ENCODE peak calls at places on chromosomes 2 and 18, in ten cellular contexts. K is H54; P is A549; G is CD4-positive, alpha-beta T cell; N is RKO; Z is T-helper 2 cell; U is HEK293T; O is nucleus accumbens; T is mucosa of gallbladder; W is pancreas. C is an unnamed sample.

GRCh38 chr2:24454258-24454657 is 36.8 kb upstream of the NCOA1 start:
- DNase-seq in Z (no peak), K (no peak), G (no peak), P (no peak), N (no peak), U (no peak), W (no peak), T (no peak), O (peak; percentile 15), C (peak; percentile 9)

GRCh38 chr2:62347563-62348270 is 151.8 kb downstream of the B3GNT2 start:
- DNase-seq in Z (no peak), U (no peak), K (no peak), W (no peak), P (no peak), O (no peak), T (no peak), N (no peak), G (no peak), C (no peak)

GRCh38 chr2:176123847-176124273 is 1.3 kb downstream of the HOXD9 start:
- DNase-seq in K (no peak), T (no peak), G (no peak), O (no peak), U (no peak), Z (no peak), W (no peak), N (peak; percentile 3), P (no peak), C (no peak)

GRCh38 chr18:78711316-78711715 is 268.3 kb upstream of the SALL3 start:
- DNase-seq in P (no peak), Z (no peak), K (no peak), O (no peak), G (no peak), U (no peak), N (no peak), T (no peak), W (no peak), C (no peak)

GRCh38 chr2:62195421-62196277 is at the start of gene B3GNT2:
- DNase-seq in P (peak; percentile 70), G (peak; percentile 79), W (peak; percentile 87), O (peak; percentile 77), N (peak; percentile 79), Z (peak; percentile 80), U (peak; percentile 86), T (peak; percentile 83), K (peak; percentile 84), C (peak; percentile 32)

GRCh38 chr2:235135990-235136561 is 184.3 kb downstream of the SH3BP4 start:
- DNase-seq in W (peak; percentile 80), N (peak; percentile 56), G (peak; percentile 28), Z (no peak), P (peak; percentile 90), O (peak; percentile 31), K (peak; percentile 76), U (peak; percentile 74), T (peak; percentile 80), C (peak; percentile 75)

GRCh38 chr2:143121957-143122356 is 7.3 kb upstream of the ARHGAP15 start:
- DNase-seq in W (no peak), G (no peak), T (no peak), Z (no peak), K (no peak), O (no peak), U (no peak), P (no peak), N (no peak), C (no peak)

GRCh38 chr2:9076210-9076609 is 72.7 kb upstream of the MBOAT2 start:
- DNase-seq in O (no peak), T (no peak), U (no peak), Z (no peak), N (no peak), K (no peak), G (no peak), W (no peak), P (no peak), C (no peak)

GRCh38 chr18:79883461-79884295 is 67.8 kb downstream of the SLC66A2 start:
- DNase-seq in N (no peak), U (no peak), K (no peak), Z (no peak), P (no peak), G (no peak), T (no peak), W (no peak), O (no peak), C (no peak)

GRCh38 chr2:19866741-19867140 is 35.0 kb downstream of the TTC32 start:
- DNase-seq in G (no peak), Z (no peak), P (no peak), N (no peak), W (no peak), U (no peak), T (no peak), O (no peak), K (no peak), C (no peak)

GRCh38 chr2:102141915-102142828 is at the start of gene IL1R1:
- DNase-seq in T (peak; percentile 73), O (no peak), K (peak; percentile 30), G (no peak), P (peak; percentile 59), U (peak; percentile 77), Z (no peak), W (peak; percentile 83), N (peak; percentile 50), C (peak; percentile 50)

GRCh38 chr2:39437522-39438296 is 624 bp upstream of the MAP4K3 start:
- DNase-seq in U (peak; percentile 23), N (peak; percentile 55), T (peak; percentile 61), K (peak; percentile 25), O (peak; percentile 50), G (peak; percentile 31), W (peak; percentile 61), Z (no peak), P (peak; percentile 63), C (no peak)

GRCh38 chr2:55948176-55948921 is 24.8 kb upstream of the EFEMP1 start:
- DNase-seq in U (no peak), T (no peak), P (no peak), K (no peak), N (no peak), G (no peak), W (no peak), Z (no peak), O (no peak), C (no peak)

GRCh38 chr18:8754995-8755955 is 49.9 kb downstream of the MTCL1 start:
- DNase-seq in N (no peak), T (no peak), K (no peak), P (no peak), G (peak; percentile 50), W (no peak), O (no peak), U (no peak), Z (no peak), C (peak; percentile 72)

GRCh38 chr2:178449700-178450573 is 1.0 kb downstream of the PRKRA start:
- DNase-seq in Z (no peak), P (no peak), K (no peak), O (no peak), G (no peak), T (no peak), N (peak; percentile 29), U (no peak), W (no peak), C (no peak)

GRCh38 chr2:109120166-109120565 is 8.8 kb upstream of the SH3RF3 start:
- DNase-seq in O (no peak), K (no peak), P (no peak), Z (no peak), U (no peak), N (no peak), T (no peak), W (no peak), G (no peak), C (no peak)

GRCh38 chr2:211033765-211034164 is 477.4 kb downstream of the CPS1 start:
- DNase-seq in K (no peak), N (peak; percentile 10), W (no peak), Z (no peak), G (no peak), O (no peak), T (no peak), P (peak; percentile 12), U (peak; percentile 11), C (peak; percentile 11)

GRCh38 chr2:44955593-44956449 is 14.3 kb downstream of the SIX3 start:
- DNase-seq in T (peak; percentile 65), N (peak; percentile 64), G (peak; percentile 67), P (peak; percentile 79), O (peak; percentile 56), Z (peak; percentile 49), K (peak; percentile 83), W (peak; percentile 78), U (peak; percentile 83), C (peak; percentile 47)

GRCh38 chr2:144430722-144431163 is 89.2 kb downstream of the ZEB2 start:
- DNase-seq in N (no peak), W (no peak), P (no peak), G (no peak), Z (no peak), T (peak; percentile 33), O (no peak), U (peak; percentile 57), K (no peak), C (peak; percentile 64)

GRCh38 chr2:38966678-38967077 is 77.0 kb downstream of the ARHGEF33 start:
- DNase-seq in G (no peak), P (no peak), W (no peak), O (no peak), T (no peak), K (no peak), N (no peak), Z (no peak), U (no peak), C (no peak)

GRCh38 chr18:79905993-79906392 is 45.5 kb downstream of the SLC66A2 start:
- DNase-seq in Z (no peak), T (no peak), W (no peak), P (no peak), N (no peak), O (no peak), U (no peak), G (no peak), K (no peak), C (no peak)

GRCh38 chr2:65370387-65371093 is 61.9 kb downstream of the SPRED2 start:
- DNase-seq in Z (no peak), O (no peak), P (no peak), K (no peak), N (no peak), W (no peak), U (no peak), T (no peak), G (no peak), C (no peak)

GRCh38 chr2:11655495-11655894 is 14.5 kb downstream of the NTSR2 start:
- DNase-seq in P (no peak), N (no peak), O (no peak), K (no peak), Z (no peak), W (no peak), U (no peak), T (no peak), G (no peak), C (no peak)

GRCh38 chr2:17800693-17801458 is 15.4 kb upstream of the MSGN1 start:
- DNase-seq in P (no peak), Z (no peak), O (no peak), N (no peak), U (no peak), T (no peak), G (no peak), W (no peak), K (no peak), C (no peak)

GRCh38 chr18:49177071-49177470 is 226.3 kb upstream of the SMAD7 start:
- DNase-seq in O (no peak), W (no peak), K (no peak), N (no peak), T (no peak), G (no peak), Z (no peak), P (no peak), U (no peak), C (no peak)

GRCh38 chr2:73414651-73415050 is 29.0 kb downstream of the ALMS1 start:
- DNase-seq in N (no peak), Z (no peak), G (no peak), K (no peak), O (no peak), U (no peak), P (no peak), W (no peak), T (no peak), C (no peak)

GRCh38 chr18:34626404-34627137 is 83.5 kb upstream of the DTNA start:
- DNase-seq in G (no peak), N (no peak), O (no peak), K (no peak), W (no peak), U (no peak), T (no peak), P (no peak), Z (no peak), C (peak; percentile 40)

GRCh38 chr18:22210331-22210754 is 41.0 kb downstream of the GATA6 start:
- DNase-seq in G (no peak), W (no peak), U (no peak), T (peak; percentile 72), N (no peak), O (no peak), P (peak; percentile 14), Z (no peak), K (no peak), C (peak; percentile 47)